ENCODE peak calls at places on chromosome X, in six cellular contexts. I, G, J, F, N and W are unnamed samples.

GRCh38 chrX:19539665-19540064 is 24.4 kb upstream of the MAP3K15 start:
- DNase-seq in J (no peak), F (no peak), I (no peak), N (no peak), G (no peak), W (no peak)

GRCh38 chrX:40852573-40852972 is 117.2 kb upstream of the MED14 start:
- DNase-seq in I (no peak), G (no peak), N (no peak), J (no peak), F (no peak), W (no peak)

GRCh38 chrX:47264507-47265173 is 31.8 kb downstream of the USP11 start:
- DNase-seq in F (no peak), J (peak; percentile 47), N (no peak), I (no peak), G (peak; percentile 0), W (no peak)

GRCh38 chrX:38060331-38060878 is 54.1 kb downstream of the SYTL5 start:
- DNase-seq in F (no peak), N (no peak), J (no peak), G (no peak), I (no peak), W (no peak)

GRCh38 chrX:119654112-119654531 is 38.8 kb downstream of the SEPTIN6 start:
- DNase-seq in N (no peak), I (no peak), G (peak; percentile 38), F (no peak), J (peak; percentile 86), W (no peak)

GRCh38 chrX:71846429-71846828 is 64.2 kb upstream of the NHSL2 start:
- DNase-seq in F (no peak), N (no peak), G (peak; percentile 22), I (no peak), J (peak; percentile 69), W (no peak)

GRCh38 chrX:9845574-9845948 is 59.3 kb downstream of the SHROOM2 start:
- DNase-seq in N (no peak), I (no peak), F (no peak), G (no peak), J (no peak), W (no peak)

GRCh38 chrX:154660506-154660905 is 7.1 kb upstream of the CTAG2 start:
- DNase-seq in N (no peak), G (no peak), I (no peak), J (no peak), F (no peak), W (no peak)

DNA sequence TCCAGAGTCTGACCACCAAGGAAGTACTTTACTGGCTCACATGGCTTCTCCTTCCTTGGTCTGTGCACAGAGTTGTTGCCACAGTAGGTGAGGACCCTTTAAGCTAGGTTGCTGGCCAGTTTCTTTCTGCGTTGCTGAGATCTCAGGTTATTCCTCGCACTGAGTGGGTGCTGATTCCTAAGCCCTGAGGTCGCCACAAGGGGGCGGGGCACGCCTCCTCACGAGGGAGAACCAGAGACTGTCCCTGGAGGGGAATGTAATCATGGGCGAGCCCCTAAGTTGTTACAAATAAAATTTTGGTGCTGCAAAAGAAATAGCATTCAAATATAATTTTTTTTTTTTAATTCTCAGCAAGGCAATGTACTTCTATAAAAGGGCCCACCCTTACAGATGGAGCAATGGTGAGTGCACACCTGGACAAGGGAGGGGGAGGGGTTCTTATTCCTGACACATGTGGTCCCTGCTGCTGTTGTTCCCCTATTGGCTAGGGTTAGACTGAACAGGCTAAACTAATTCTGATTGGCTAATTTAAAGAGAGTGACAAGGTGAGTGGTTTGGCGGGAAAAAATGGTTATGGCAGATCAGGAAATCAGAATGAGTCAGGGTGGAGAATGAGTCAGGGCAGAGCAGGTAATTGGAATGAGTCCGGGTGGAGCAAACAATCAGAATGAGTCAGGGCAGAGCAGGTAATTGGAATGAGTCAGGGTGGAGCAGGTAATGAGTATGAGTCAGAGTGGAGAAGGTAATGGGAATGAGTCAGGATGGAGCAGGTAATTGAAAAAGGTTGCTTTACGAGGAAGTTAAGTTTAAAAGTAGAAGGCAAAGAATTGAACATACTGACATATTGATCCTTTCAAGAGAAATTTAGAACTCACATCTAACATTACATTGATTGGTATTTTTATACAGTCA is 107.5 kb downstream of the VSIG4 start:
- DNase-seq in I (no peak), F (peak; percentile 30), G (no peak), N (no peak), J (no peak), W (peak; percentile 70)
- TF ChIP-seq CTCF in I (no peak), F (no peak), G (no peak), N (peak; percentile 20), J (no peak), W (no peak)

GRCh38 chrX:43654431-43655150 is 1.5 kb upstream of the MAOA start:
- DNase-seq in N (peak; percentile 85), J (peak; percentile 84), G (peak; percentile 25), F (peak; percentile 93), I (peak; percentile 92), W (peak; percentile 92)
- TF ChIP-seq CTCF in N (no peak), J (peak; percentile 47), G (peak; percentile 6), F (peak; percentile 49), I (no peak), W (no peak)

GRCh38 chrX:2819345-2820130 is 9.2 kb upstream of the GYG2 start:
- DNase-seq in J (no peak), F (no peak), I (no peak), N (peak; percentile 51), G (peak; percentile 6), W (peak; percentile 20)
- TF ChIP-seq CTCF in J (peak; percentile 58), F (peak; percentile 19), I (no peak), N (peak; percentile 16), G (peak; percentile 69), W (no peak)

DNA sequence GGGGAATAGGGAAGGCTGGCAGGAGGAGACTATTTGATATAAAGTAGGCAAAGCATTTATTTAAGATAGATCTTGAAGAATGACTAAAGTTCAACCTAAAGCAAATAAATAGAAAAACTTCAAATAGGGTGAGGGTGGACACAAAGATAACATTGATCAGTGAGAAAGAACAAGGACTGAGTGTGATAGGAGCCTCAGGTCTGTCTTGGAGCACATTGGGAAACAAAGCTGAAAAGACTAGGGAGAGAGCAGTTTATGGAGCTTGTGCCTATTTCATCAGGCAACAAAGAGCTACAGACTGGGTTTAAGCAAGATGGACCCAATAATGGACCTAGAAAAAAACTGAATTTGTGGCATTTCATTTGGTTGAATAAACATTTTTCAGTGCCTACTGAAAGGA is 425.6 kb downstream of the SMARCA1 start:
- DNase-seq in N (no peak), G (no peak), F (no peak), I (no peak), J (no peak), W (no peak)
- TF ChIP-seq CTCF in N (no peak), G (no peak), F (no peak), I (no peak), J (no peak), W (no peak)